ENCODE peak calls at places on chromosomes 3 and 15, in ten cellular contexts. One of them, this sample, is unnamed.
A peak's percentile ranks its signal among the peaks of the same experiment; 100 is the strongest.

GRCh38 chr15:38002883-38003477 is 68.5 kb downstream of the TMCO5A start:
- DNase-seq in lower lobe of right lung: peak; percentile 74
- DNase-seq in B cell: no peak
- DNase-seq in fibroblast of mammary gland: peak; percentile 88
- DNase-seq in A549: no peak
- DNase-seq in coronary artery: peak; percentile 72
- DNase-seq in endodermal cell: peak; percentile 89
- DNase-seq in GM13977: peak; percentile 37
- DNase-seq in cardiac muscle cell: peak; percentile 88
- DNase-seq in uterus: no peak
- DNase-seq in this sample: no peak

GRCh38 chr3:46903341-46904302 is 26.1 kb downstream of the PTH1R start:
- DNase-seq in lower lobe of right lung: peak; percentile 39
- DNase-seq in B cell: peak; percentile 0
- DNase-seq in fibroblast of mammary gland: peak; percentile 55
- DNase-seq in A549: no peak
- DNase-seq in coronary artery: no peak
- DNase-seq in endodermal cell: no peak
- DNase-seq in GM13977: no peak
- DNase-seq in cardiac muscle cell: peak; percentile 58
- DNase-seq in uterus: no peak
- DNase-seq in this sample: no peak

GRCh38 chr3:103437850-103438249 is 1003.0 kb downstream of the ZPLD1 start:
- DNase-seq in lower lobe of right lung: no peak
- DNase-seq in B cell: no peak
- DNase-seq in fibroblast of mammary gland: no peak
- DNase-seq in A549: no peak
- DNase-seq in coronary artery: no peak
- DNase-seq in endodermal cell: no peak
- DNase-seq in GM13977: no peak
- DNase-seq in cardiac muscle cell: no peak
- DNase-seq in uterus: no peak
- DNase-seq in this sample: no peak

GRCh38 chr15:44194397-44195150 is 497 bp downstream of the FRMD5 start:
- DNase-seq in lower lobe of right lung: peak; percentile 51
- DNase-seq in B cell: no peak
- DNase-seq in fibroblast of mammary gland: peak; percentile 46
- DNase-seq in A549: peak; percentile 30
- DNase-seq in coronary artery: no peak
- DNase-seq in endodermal cell: no peak
- DNase-seq in GM13977: peak; percentile 36
- DNase-seq in cardiac muscle cell: peak; percentile 83
- DNase-seq in uterus: no peak
- DNase-seq in this sample: no peak

GRCh38 chr15:92653836-92654524 is 1.6 kb downstream of the FAM174B start:
- DNase-seq in lower lobe of right lung: no peak
- DNase-seq in B cell: no peak
- DNase-seq in fibroblast of mammary gland: no peak
- DNase-seq in A549: no peak
- DNase-seq in coronary artery: peak; percentile 65
- DNase-seq in endodermal cell: peak; percentile 79
- DNase-seq in GM13977: peak; percentile 67
- DNase-seq in cardiac muscle cell: no peak
- DNase-seq in uterus: no peak
- DNase-seq in this sample: peak; percentile 48

GRCh38 chr3:191566469-191566868 is 105.5 kb downstream of the PYDC2 start:
- DNase-seq in lower lobe of right lung: no peak
- DNase-seq in B cell: no peak
- DNase-seq in fibroblast of mammary gland: no peak
- DNase-seq in A549: no peak
- DNase-seq in coronary artery: no peak
- DNase-seq in endodermal cell: no peak
- DNase-seq in GM13977: no peak
- DNase-seq in cardiac muscle cell: no peak
- DNase-seq in uterus: no peak
- DNase-seq in this sample: no peak

GRCh38 chr3:175304437-175304836 is 445.3 kb downstream of the NAALADL2 start:
- DNase-seq in lower lobe of right lung: no peak
- DNase-seq in B cell: no peak
- DNase-seq in fibroblast of mammary gland: no peak
- DNase-seq in A549: no peak
- DNase-seq in coronary artery: no peak
- DNase-seq in endodermal cell: no peak
- DNase-seq in GM13977: no peak
- DNase-seq in cardiac muscle cell: no peak
- DNase-seq in uterus: no peak
- DNase-seq in this sample: no peak

GRCh38 chr3:197007296-197007940 is 22.2 kb downstream of the MELTF start:
- DNase-seq in lower lobe of right lung: no peak
- DNase-seq in B cell: no peak
- DNase-seq in fibroblast of mammary gland: no peak
- DNase-seq in A549: no peak
- DNase-seq in coronary artery: no peak
- DNase-seq in endodermal cell: no peak
- DNase-seq in GM13977: no peak
- DNase-seq in cardiac muscle cell: no peak
- DNase-seq in uterus: no peak
- DNase-seq in this sample: no peak

GRCh38 chr3:96370637-96371036 is 443.8 kb upstream of the EPHA6 start:
- DNase-seq in lower lobe of right lung: no peak
- DNase-seq in B cell: no peak
- DNase-seq in fibroblast of mammary gland: no peak
- DNase-seq in A549: no peak
- DNase-seq in coronary artery: no peak
- DNase-seq in endodermal cell: no peak
- DNase-seq in GM13977: no peak
- DNase-seq in cardiac muscle cell: no peak
- DNase-seq in uterus: no peak
- DNase-seq in this sample: no peak

GRCh38 chr3:38555926-38556325 is 59.8 kb downstream of the EXOG start:
- DNase-seq in lower lobe of right lung: peak; percentile 17
- DNase-seq in B cell: peak; percentile 14
- DNase-seq in fibroblast of mammary gland: no peak
- DNase-seq in A549: no peak
- DNase-seq in coronary artery: no peak
- DNase-seq in endodermal cell: peak; percentile 26
- DNase-seq in GM13977: no peak
- DNase-seq in cardiac muscle cell: no peak
- DNase-seq in uterus: no peak
- DNase-seq in this sample: peak; percentile 48

GRCh38 chr15:80070840-80071239 is 11.4 kb downstream of the ZFAND6 start:
- DNase-seq in lower lobe of right lung: no peak
- DNase-seq in B cell: no peak
- DNase-seq in fibroblast of mammary gland: peak; percentile 76
- DNase-seq in A549: no peak
- DNase-seq in coronary artery: no peak
- DNase-seq in endodermal cell: no peak
- DNase-seq in GM13977: no peak
- DNase-seq in cardiac muscle cell: peak; percentile 61
- DNase-seq in uterus: no peak
- DNase-seq in this sample: no peak

GRCh38 chr3:116135462-116135861 is 309.8 kb downstream of the LSAMP start:
- DNase-seq in lower lobe of right lung: no peak
- DNase-seq in B cell: no peak
- DNase-seq in fibroblast of mammary gland: peak; percentile 74
- DNase-seq in A549: no peak
- DNase-seq in coronary artery: no peak
- DNase-seq in endodermal cell: no peak
- DNase-seq in GM13977: no peak
- DNase-seq in cardiac muscle cell: peak; percentile 92
- DNase-seq in uterus: peak; percentile 21
- DNase-seq in this sample: no peak

GRCh38 chr3:123448503-123449091 is at the start of gene ADCY5:
- DNase-seq in lower lobe of right lung: no peak
- DNase-seq in B cell: no peak
- DNase-seq in fibroblast of mammary gland: no peak
- DNase-seq in A549: no peak
- DNase-seq in coronary artery: no peak
- DNase-seq in endodermal cell: peak; percentile 86
- DNase-seq in GM13977: peak; percentile 48
- DNase-seq in cardiac muscle cell: no peak
- DNase-seq in uterus: no peak
- DNase-seq in this sample: no peak

GRCh38 chr3:115860766-115861165 is 237.5 kb downstream of the GAP43 start:
- DNase-seq in lower lobe of right lung: no peak
- DNase-seq in B cell: no peak
- DNase-seq in fibroblast of mammary gland: no peak
- DNase-seq in A549: no peak
- DNase-seq in coronary artery: no peak
- DNase-seq in endodermal cell: no peak
- DNase-seq in GM13977: no peak
- DNase-seq in cardiac muscle cell: no peak
- DNase-seq in uterus: no peak
- DNase-seq in this sample: no peak

GRCh38 chr3:18716101-18716500 is 291.0 kb upstream of the SATB1 start:
- DNase-seq in lower lobe of right lung: no peak
- DNase-seq in B cell: no peak
- DNase-seq in fibroblast of mammary gland: no peak
- DNase-seq in A549: no peak
- DNase-seq in coronary artery: no peak
- DNase-seq in endodermal cell: no peak
- DNase-seq in GM13977: no peak
- DNase-seq in cardiac muscle cell: no peak
- DNase-seq in uterus: no peak
- DNase-seq in this sample: no peak

GRCh38 chr15:58139631-58140522 is 1.7 kb downstream of the AQP9 start:
- DNase-seq in lower lobe of right lung: no peak
- DNase-seq in B cell: no peak
- DNase-seq in fibroblast of mammary gland: peak; percentile 78
- DNase-seq in A549: no peak
- DNase-seq in coronary artery: no peak
- DNase-seq in endodermal cell: no peak
- DNase-seq in GM13977: no peak
- DNase-seq in cardiac muscle cell: peak; percentile 54
- DNase-seq in uterus: no peak
- DNase-seq in this sample: no peak

GRCh38 chr3:150309557-150309956 is 98.5 kb upstream of the TSC22D2 start:
- DNase-seq in lower lobe of right lung: no peak
- DNase-seq in B cell: no peak
- DNase-seq in fibroblast of mammary gland: peak; percentile 77
- DNase-seq in A549: no peak
- DNase-seq in coronary artery: no peak
- DNase-seq in endodermal cell: no peak
- DNase-seq in GM13977: no peak
- DNase-seq in cardiac muscle cell: peak; percentile 57
- DNase-seq in uterus: no peak
- DNase-seq in this sample: no peak

GRCh38 chr3:108406661-108407206 is 103.7 kb downstream of the MYH15 start:
- DNase-seq in lower lobe of right lung: no peak
- DNase-seq in B cell: peak; percentile 51
- DNase-seq in fibroblast of mammary gland: peak; percentile 82
- DNase-seq in A549: peak; percentile 62
- DNase-seq in coronary artery: no peak
- DNase-seq in endodermal cell: no peak
- DNase-seq in GM13977: peak; percentile 73
- DNase-seq in cardiac muscle cell: peak; percentile 82
- DNase-seq in uterus: no peak
- DNase-seq in this sample: no peak

GRCh38 chr15:41494922-41495735 is 1.5 kb downstream of the ITPKA start:
- DNase-seq in lower lobe of right lung: peak; percentile 60
- DNase-seq in B cell: peak; percentile 52
- DNase-seq in fibroblast of mammary gland: no peak
- DNase-seq in A549: no peak
- DNase-seq in coronary artery: no peak
- DNase-seq in endodermal cell: peak; percentile 81
- DNase-seq in GM13977: peak; percentile 73
- DNase-seq in cardiac muscle cell: no peak
- DNase-seq in uterus: no peak
- DNase-seq in this sample: no peak
- TF ChIP-seq CTCF in lower lobe of right lung: no peak
- TF ChIP-seq CTCF in B cell: peak; percentile 31
- TF ChIP-seq CTCF in fibroblast of mammary gland: no peak
- TF ChIP-seq CTCF in A549: no peak
- TF ChIP-seq CTCF in coronary artery: no peak
- TF ChIP-seq CTCF in endodermal cell: peak; percentile 12
- TF ChIP-seq CTCF in GM13977: peak; percentile 3
- TF ChIP-seq CTCF in cardiac muscle cell: no peak
- TF ChIP-seq CTCF in uterus: no peak
- TF ChIP-seq CTCF in this sample: no peak

DNA sequence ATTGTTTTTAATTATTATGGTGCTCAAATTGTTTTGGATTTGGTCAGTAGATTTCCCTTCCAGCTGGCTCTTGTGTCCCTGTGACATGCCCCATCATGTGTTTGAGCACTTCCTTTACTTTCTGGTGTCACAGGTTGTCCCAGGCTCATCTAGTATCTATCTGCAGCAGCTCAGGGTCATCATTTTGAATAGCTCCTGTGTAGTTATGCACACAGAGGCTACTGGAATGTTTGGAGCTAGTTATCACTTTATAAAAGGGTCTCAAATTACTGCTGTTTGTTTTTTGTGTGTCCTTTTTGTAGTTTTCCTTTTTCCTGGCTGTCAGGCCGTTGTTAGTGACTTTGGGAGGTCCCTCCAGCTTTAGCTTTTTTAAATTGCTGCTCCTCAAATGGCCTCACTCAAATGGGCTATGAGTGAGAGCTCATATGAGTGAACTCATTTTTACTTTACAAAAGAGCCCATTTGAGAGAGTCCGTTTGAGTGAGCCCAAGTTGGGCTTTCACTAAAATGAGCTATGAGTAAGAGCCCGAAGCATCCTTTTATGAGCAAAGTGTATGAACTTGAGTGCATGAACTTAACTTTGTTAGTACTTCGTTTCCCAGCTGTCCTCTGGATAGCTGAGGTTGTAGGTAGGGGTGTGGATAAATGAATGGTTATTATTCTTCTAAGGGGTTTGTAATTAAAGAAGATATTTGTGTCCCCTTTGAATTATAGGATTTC is 43.8 kb downstream of the SQOR start:
- DNase-seq in lower lobe of right lung: no peak
- DNase-seq in B cell: no peak
- DNase-seq in fibroblast of mammary gland: no peak
- DNase-seq in A549: no peak
- DNase-seq in coronary artery: no peak
- DNase-seq in endodermal cell: no peak
- DNase-seq in GM13977: no peak
- DNase-seq in cardiac muscle cell: no peak
- DNase-seq in uterus: no peak
- DNase-seq in this sample: no peak
- TF ChIP-seq CTCF in lower lobe of right lung: no peak
- TF ChIP-seq CTCF in B cell: no peak
- TF ChIP-seq CTCF in fibroblast of mammary gland: no peak
- TF ChIP-seq CTCF in A549: no peak
- TF ChIP-seq CTCF in coronary artery: no peak
- TF ChIP-seq CTCF in endodermal cell: no peak
- TF ChIP-seq CTCF in GM13977: no peak
- TF ChIP-seq CTCF in cardiac muscle cell: no peak
- TF ChIP-seq CTCF in uterus: no peak
- TF ChIP-seq CTCF in this sample: no peak

GRCh38 chr15:48965972-48966371 is 2.3 kb upstream of the SHC4 start:
- DNase-seq in lower lobe of right lung: no peak
- DNase-seq in B cell: no peak
- DNase-seq in fibroblast of mammary gland: peak; percentile 76
- DNase-seq in A549: peak; percentile 9
- DNase-seq in coronary artery: no peak
- DNase-seq in endodermal cell: no peak
- DNase-seq in GM13977: peak; percentile 56
- DNase-seq in cardiac muscle cell: peak; percentile 79
- DNase-seq in uterus: no peak
- DNase-seq in this sample: no peak
- TF ChIP-seq CTCF in lower lobe of right lung: no peak
- TF ChIP-seq CTCF in B cell: no peak
- TF ChIP-seq CTCF in fibroblast of mammary gland: peak; percentile 20
- TF ChIP-seq CTCF in A549: peak; percentile 27
- TF ChIP-seq CTCF in coronary artery: no peak
- TF ChIP-seq CTCF in endodermal cell: peak; percentile 62
- TF ChIP-seq CTCF in GM13977: peak; percentile 29
- TF ChIP-seq CTCF in cardiac muscle cell: peak; percentile 15
- TF ChIP-seq CTCF in uterus: no peak
- TF ChIP-seq CTCF in this sample: no peak

GRCh38 chr3:11641316-11641682 is 2.4 kb downstream of the VGLL4 start:
- DNase-seq in lower lobe of right lung: no peak
- DNase-seq in B cell: no peak
- DNase-seq in fibroblast of mammary gland: peak; percentile 70
- DNase-seq in A549: peak; percentile 18
- DNase-seq in coronary artery: no peak
- DNase-seq in endodermal cell: no peak
- DNase-seq in GM13977: no peak
- DNase-seq in cardiac muscle cell: peak; percentile 37
- DNase-seq in uterus: no peak
- DNase-seq in this sample: no peak
- TF ChIP-seq CTCF in lower lobe of right lung: no peak
- TF ChIP-seq CTCF in B cell: no peak
- TF ChIP-seq CTCF in fibroblast of mammary gland: no peak
- TF ChIP-seq CTCF in A549: no peak
- TF ChIP-seq CTCF in coronary artery: no peak
- TF ChIP-seq CTCF in endodermal cell: no peak
- TF ChIP-seq CTCF in GM13977: no peak
- TF ChIP-seq CTCF in cardiac muscle cell: no peak
- TF ChIP-seq CTCF in uterus: no peak
- TF ChIP-seq CTCF in this sample: peak; percentile 14